ENCODE peak calls at places on chromosomes 4 and X, in nine cellular contexts. V, L, Q, N, F, R, D, O and J are unnamed samples.

GRCh38 chr4:169305173-169305572 is 34.4 kb upstream of the SH3RF1 start:
- DNase-seq in Q (no peak), F (no peak), N (no peak), V (no peak), L (no peak), D (no peak), O (no peak), R (no peak), J (no peak)

GRCh38 chr4:31045724-31046318 is 325.7 kb downstream of the PCDH7 start:
- DNase-seq in Q (no peak), D (no peak), V (peak), O (peak), N (peak), L (no peak), R (peak), F (no peak), J (no peak)

GRCh38 chrX:125131146-125131545 is 188.5 kb upstream of the TEX13C start:
- DNase-seq in V (peak), L (no peak), N (peak), D (no peak), F (no peak), Q (no peak), R (peak), O (no peak), J (no peak)

GRCh38 chr4:92175250-92175649 is 128.5 kb upstream of the GRID2 start:
- DNase-seq in Q (no peak), N (peak), D (no peak), O (no peak), V (peak), F (no peak), L (no peak), R (no peak), J (no peak)

GRCh38 chr4:73872331-73873108 is 3.3 kb downstream of the CXCL1 start:
- DNase-seq in V (no peak), N (peak), O (no peak), R (no peak), Q (no peak), L (no peak), D (no peak), F (no peak), J (no peak)

GRCh38 chr4:73303711-73304110 is 45.1 kb upstream of the ANKRD17 start:
- DNase-seq in L (no peak), D (no peak), F (no peak), O (no peak), Q (no peak), N (no peak), R (no peak), V (no peak), J (no peak)

GRCh38 chr4:2356123-2357069 is 62.0 kb downstream of the ZFYVE28 start:
- DNase-seq in O (no peak), R (peak), N (no peak), L (no peak), D (no peak), F (peak), Q (no peak), V (no peak), J (peak)

GRCh38 chr4:1365271-1366178 is 18.5 kb downstream of the UVSSA start:
- DNase-seq in F (peak), O (no peak), V (no peak), L (no peak), R (no peak), Q (no peak), N (no peak), D (no peak), J (no peak)

GRCh38 chr4:180947421-180947820 is 1295.8 kb upstream of the TENM3 start:
- DNase-seq in F (no peak), O (no peak), D (no peak), N (no peak), L (no peak), V (peak), R (no peak), Q (no peak), J (no peak)

GRCh38 chr4:85953651-85954018 is 406.2 kb downstream of the MAPK10 start:
- DNase-seq in D (no peak), L (no peak), F (no peak), R (no peak), O (no peak), Q (no peak), V (peak), N (peak), J (no peak)

GRCh38 chr4:92551616-92552015 is 247.8 kb downstream of the GRID2 start:
- DNase-seq in V (no peak), Q (no peak), R (no peak), N (no peak), L (no peak), F (no peak), D (no peak), O (no peak), J (no peak)

GRCh38 chr4:24126776-24127175 is 236.9 kb upstream of the PPARGC1A start:
- DNase-seq in D (no peak), R (no peak), N (no peak), Q (peak), V (no peak), O (no peak), L (no peak), F (no peak), J (no peak)

GRCh38 chr4:164350086-164350485 is 403.8 kb upstream of the SMIM31 start:
- DNase-seq in F (no peak), R (no peak), O (no peak), Q (no peak), N (no peak), D (no peak), V (no peak), L (no peak), J (no peak)

GRCh38 chr4:143654571-143654970 is 45.9 kb downstream of the FREM3 start:
- DNase-seq in O (no peak), L (no peak), F (no peak), V (no peak), N (no peak), D (no peak), R (no peak), Q (no peak), J (no peak)

GRCh38 chr4:3208826-3209225 is 40.1 kb upstream of the MSANTD1 start:
- DNase-seq in F (no peak), D (no peak), Q (no peak), V (no peak), N (no peak), L (no peak), O (no peak), R (no peak), J (no peak)

GRCh38 chr4:76257824-76258223 is 6.3 kb downstream of the FAM47E start:
- DNase-seq in R (no peak), L (no peak), Q (no peak), O (no peak), N (no peak), F (no peak), V (no peak), D (no peak), J (no peak)

GRCh38 chr4:24971192-24971591 is 58.4 kb upstream of the CCDC149 start:
- DNase-seq in N (no peak), F (no peak), O (no peak), R (no peak), V (peak), D (no peak), L (no peak), Q (no peak), J (no peak)

GRCh38 chr4:98253499-98253898 is 7.7 kb upstream of the RAP1GDS1 start:
- DNase-seq in L (no peak), D (no peak), N (no peak), F (no peak), Q (no peak), O (no peak), V (no peak), R (no peak), J (no peak)

GRCh38 chr4:2081540-2081939 is 22.4 kb downstream of the NAT8L start:
- DNase-seq in D (no peak), L (no peak), N (no peak), R (no peak), Q (no peak), F (peak), V (no peak), O (no peak), J (peak)

GRCh38 chrX:110146521-110146920 is 143.6 kb downstream of the TMEM164 start:
- DNase-seq in F (no peak), Q (peak), R (peak), O (no peak), N (peak), L (peak), V (peak), D (no peak), J (no peak)

GRCh38 chr4:52983563-52984303 is 121.6 kb downstream of the RASL11B start:
- DNase-seq in V (peak), O (peak), Q (peak), L (no peak), N (peak), D (no peak), F (no peak), R (peak), J (no peak)

GRCh38 chrX:8607326-8607725 is 124.6 kb downstream of the ANOS1 start:
- DNase-seq in Q (no peak), V (peak), F (no peak), R (no peak), O (no peak), N (peak), L (no peak), D (no peak), J (no peak)

GRCh38 chr4:165293927-165294649 is 33.4 kb upstream of the MSMO1 start:
- DNase-seq in L (no peak), N (no peak), R (no peak), F (no peak), V (no peak), Q (no peak), O (no peak), D (no peak), J (no peak)

GRCh38 chr4:108762559-108763225 is at the start of gene ETNPPL:
- DNase-seq in O (no peak), N (peak), Q (peak), L (no peak), F (no peak), V (no peak), D (no peak), R (no peak), J (no peak)

GRCh38 chr4:90515191-90515590 is 388.0 kb downstream of the CCSER1 start:
- DNase-seq in V (no peak), D (no peak), O (no peak), R (no peak), F (no peak), Q (no peak), L (no peak), N (no peak), J (no peak)

GRCh38 chr4:1720163-1720983 is 750 bp downstream of the TMEM129 start:
- DNase-seq in V (peak), L (no peak), N (peak), O (no peak), D (peak), F (peak), Q (peak), R (no peak), J (no peak)

GRCh38 chr4:13888112-13888511 is 260.6 kb upstream of the BOD1L1 start:
- DNase-seq in Q (no peak), F (no peak), L (peak), N (peak), D (no peak), O (peak), R (no peak), V (peak), J (no peak)